ENCODE peak calls at places on chromosomes 5 and 9, in six cellular contexts. P is right lobe of liver, J is heart right ventricle, D is osteoblast, M is breast epithelium, H is IMR-90. U is an unnamed sample.

GRCh38 chr5:165139730-165140129 is 1634.3 kb downstream of the MAT2B start:
- DNase-seq in P (no peak), J (no peak), D (no peak), M (no peak), H (no peak), U (no peak)

GRCh38 chr9:74942801-74943200 is 9.9 kb downstream of the C9orf40 start:
- DNase-seq in P (no peak), J (no peak), D (no peak), M (no peak), H (peak), U (no peak)

GRCh38 chr9:107213080-107213479 is 70.0 kb upstream of the RAD23B start:
- DNase-seq in P (no peak), J (no peak), D (no peak), M (no peak), H (no peak), U (no peak)

GRCh38 chr9:135216666-135217431 is 129.4 kb downstream of the OLFM1 start:
- DNase-seq in P (no peak), J (peak), D (peak), M (no peak), H (no peak), U (no peak)

GRCh38 chr9:137391411-137391754 is 31.6 kb downstream of the EXD3 start:
- DNase-seq in P (no peak), J (peak), D (no peak), M (no peak), H (no peak), U (no peak)

GRCh38 chr5:170254056-170254455 is 21.3 kb downstream of the C5orf58 start:
- DNase-seq in P (no peak), J (no peak), D (no peak), M (no peak), H (no peak), U (no peak)

GRCh38 chr9:6055213-6055612 is 39.8 kb upstream of the RANBP6 start:
- DNase-seq in P (no peak), J (no peak), D (no peak), M (no peak), H (peak), U (no peak)

GRCh38 chr5:127967983-127968592 is 115.5 kb upstream of the SLC12A2 start:
- DNase-seq in P (no peak), J (no peak), D (no peak), M (no peak), H (no peak), U (no peak)

GRCh38 chr5:157802747-157803146 is 56.2 kb downstream of the CLINT1 start:
- DNase-seq in P (no peak), J (no peak), D (no peak), M (no peak), H (no peak), U (no peak)

GRCh38 chr5:73115399-73116051 is 4.8 kb upstream of the TMEM171 start:
- DNase-seq in P (no peak), J (no peak), D (peak), M (no peak), H (peak), U (no peak)

GRCh38 chr5:143543358-143544255 is 140.1 kb upstream of the NR3C1 start:
- DNase-seq in P (no peak), J (no peak), D (peak), M (no peak), H (peak), U (no peak)

GRCh38 chr9:112971415-112971814 is 40.6 kb downstream of the ZNF883 start:
- DNase-seq in P (no peak), J (no peak), D (no peak), M (no peak), H (peak), U (no peak)

GRCh38 chr5:128537306-128537998 is 593 bp downstream of the FBN2 start:
- DNase-seq in P (no peak), J (peak), D (peak), M (no peak), H (peak), U (no peak)

GRCh38 chr5:149900390-149900789 is 44.2 kb downstream of the PDE6A start:
- DNase-seq in P (no peak), J (no peak), D (no peak), M (no peak), H (no peak), U (no peak)

GRCh38 chr5:151195622-151196021 is 28.3 kb downstream of the CCDC69 start:
- DNase-seq in P (peak), J (no peak), D (no peak), M (no peak), H (no peak), U (peak)

GRCh38 chr9:81759680-81760215 is 70.4 kb upstream of the TLE1 start:
- DNase-seq in P (no peak), J (no peak), D (peak), M (no peak), H (peak), U (peak)

GRCh38 chr9:95409650-95410426 is 92.3 kb upstream of the FANCC start:
- DNase-seq in P (no peak), J (no peak), D (no peak), M (no peak), H (peak), U (no peak)

GRCh38 chr5:66727630-66728029 is 131.4 kb downstream of the MAST4 start:
- DNase-seq in P (no peak), J (no peak), D (no peak), M (no peak), H (no peak), U (no peak)

GRCh38 chr5:66720776-66721175 is 124.6 kb downstream of the MAST4 start:
- DNase-seq in P (no peak), J (no peak), D (no peak), M (no peak), H (no peak), U (no peak)

GRCh38 chr5:66722653-66723052 is 126.5 kb downstream of the MAST4 start:
- DNase-seq in P (no peak), J (no peak), D (no peak), M (no peak), H (no peak), U (no peak)

GRCh38 chr5:66724336-66724735 is 128.1 kb downstream of the MAST4 start:
- DNase-seq in P (no peak), J (no peak), D (no peak), M (no peak), H (no peak), U (no peak)

GRCh38 chr5:66724740-66725139 is 128.5 kb downstream of the MAST4 start:
- DNase-seq in P (no peak), J (no peak), D (no peak), M (no peak), H (no peak), U (no peak)
- TF ChIP-seq CTCF in P (no peak), J (no peak), D (peak), M (no peak), H (peak), U (no peak)

GRCh38 chr9:93945400-93946337 is 9.5 kb downstream of the BARX1 start:
- DNase-seq in P (no peak), J (no peak), D (peak), M (no peak), H (no peak), U (no peak)
- H3K4me3 ChIP-seq in P (no peak), J (peak), D (peak), M (peak), H (no peak), U (peak)

DNA sequence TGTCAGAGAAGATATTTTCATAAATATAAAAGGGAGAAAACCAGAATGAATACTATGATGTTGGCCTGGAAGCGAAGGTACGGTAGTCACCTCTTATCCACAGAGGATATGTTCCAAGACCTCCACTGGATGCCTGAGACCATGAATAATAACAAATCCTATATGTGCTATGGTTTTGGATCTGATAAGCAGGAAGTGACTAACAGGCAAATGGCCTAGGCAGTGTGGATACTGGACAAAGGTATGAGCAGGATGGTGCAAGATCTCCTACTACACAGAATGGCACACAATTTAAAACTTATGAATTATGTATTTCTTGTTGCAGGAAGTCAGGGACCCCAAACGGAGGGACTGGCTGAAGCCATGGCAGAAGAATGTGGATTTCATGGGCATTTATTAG is 48.2 kb downstream of the ADAMTS12 start:
- DNase-seq in P (no peak), J (no peak), D (peak), M (no peak), H (peak), U (no peak)
- H3K27ac ChIP-seq in P (no peak), J (no peak), D (peak), M (no peak), H (no peak), U (no peak)

GRCh38 chr9:119284587-119285337 is 84.5 kb downstream of the BRINP1 start:
- DNase-seq in P (no peak), J (no peak), D (no peak), M (no peak), H (no peak), U (no peak)

GRCh38 chr9:119283118-119283794 is 86.0 kb downstream of the BRINP1 start:
- DNase-seq in P (no peak), J (no peak), D (no peak), M (no peak), H (no peak), U (peak)

GRCh38 chr9:119282476-119283117 is 86.6 kb downstream of the BRINP1 start:
- DNase-seq in P (no peak), J (no peak), D (peak), M (no peak), H (no peak), U (no peak)

GRCh38 chr9:119280740-119281485 is 88.3 kb downstream of the BRINP1 start:
- DNase-seq in P (no peak), J (no peak), D (no peak), M (no peak), H (no peak), U (no peak)

DNA sequence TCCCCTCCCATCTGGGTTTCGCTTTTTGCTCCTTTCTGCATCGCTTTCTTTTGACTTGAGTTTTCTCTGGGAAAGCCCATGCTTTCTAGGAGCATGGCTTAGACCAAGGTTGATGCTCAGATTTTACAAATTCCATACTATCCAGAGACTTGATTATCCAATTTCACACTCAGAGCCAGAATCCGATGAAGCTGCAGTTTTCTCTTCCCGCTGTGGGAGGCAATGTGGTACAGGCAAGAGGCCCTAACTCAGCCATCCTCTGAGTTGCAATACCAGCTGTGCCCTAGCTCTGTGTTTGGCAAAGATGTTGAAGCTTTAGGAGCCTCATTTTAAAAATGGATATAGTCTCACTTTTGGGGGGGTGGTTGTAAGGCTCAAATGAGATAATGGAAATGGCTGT is 85.1 kb downstream of the BRINP1 start:
- DNase-seq in P (no peak), J (no peak), D (no peak), M (no peak), H (no peak), U (no peak)
- TF ChIP-seq CTCF in P (no peak), J (peak), D (peak), M (no peak), H (no peak), U (no peak)

DNA sequence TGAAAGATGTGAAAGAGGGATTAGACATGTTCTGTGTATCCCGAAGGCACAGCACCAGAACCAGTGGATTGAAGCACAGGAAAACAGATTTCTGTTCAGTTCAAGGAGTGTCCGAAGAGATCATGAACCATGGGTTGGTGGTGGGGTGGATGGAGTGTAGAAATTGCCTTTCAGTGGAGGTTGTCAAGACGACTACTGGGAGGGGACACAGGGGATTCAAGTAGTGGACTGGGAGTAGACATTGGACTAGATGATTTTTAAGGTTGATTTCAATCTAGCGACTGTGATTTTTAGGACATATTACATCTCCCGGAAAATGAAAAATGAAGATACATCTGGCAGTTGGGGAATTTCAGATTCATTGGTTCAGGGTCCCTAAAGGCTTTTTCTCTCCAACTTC is 35.9 kb upstream of the TNFAIP8 start:
- DNase-seq in P (no peak), J (no peak), D (no peak), M (no peak), H (no peak), U (no peak)
- H3K4me3 ChIP-seq in P (no peak), J (no peak), D (no peak), M (no peak), H (no peak), U (no peak)

DNA sequence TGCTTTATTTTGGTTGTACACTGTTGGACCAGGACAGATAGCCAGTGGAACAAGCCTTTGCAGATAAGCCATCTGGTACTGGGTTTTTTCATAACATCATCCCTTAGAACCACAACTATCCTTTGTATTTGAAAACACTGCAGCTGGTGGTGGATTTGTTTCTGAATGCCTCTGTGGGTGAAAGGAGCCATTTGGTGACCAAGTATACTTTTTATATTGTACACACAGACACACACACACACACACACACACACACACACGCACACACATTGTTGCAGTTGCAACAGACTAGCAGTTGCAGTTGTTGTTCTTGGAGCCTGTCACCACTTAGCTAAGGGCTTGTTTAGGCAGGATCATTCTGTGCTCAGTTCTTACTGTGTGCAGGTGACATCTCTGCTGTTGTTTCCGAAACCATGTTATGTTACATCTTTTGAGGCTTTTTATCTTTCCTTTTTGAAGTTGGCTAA is 22.9 kb upstream of the CAVIN4 start:
- DNase-seq in P (no peak), J (no peak), D (no peak), M (no peak), H (peak), U (no peak)
- H3K27ac ChIP-seq in P (no peak), J (no peak), D (no peak), M (no peak), H (no peak), U (no peak)

DNA sequence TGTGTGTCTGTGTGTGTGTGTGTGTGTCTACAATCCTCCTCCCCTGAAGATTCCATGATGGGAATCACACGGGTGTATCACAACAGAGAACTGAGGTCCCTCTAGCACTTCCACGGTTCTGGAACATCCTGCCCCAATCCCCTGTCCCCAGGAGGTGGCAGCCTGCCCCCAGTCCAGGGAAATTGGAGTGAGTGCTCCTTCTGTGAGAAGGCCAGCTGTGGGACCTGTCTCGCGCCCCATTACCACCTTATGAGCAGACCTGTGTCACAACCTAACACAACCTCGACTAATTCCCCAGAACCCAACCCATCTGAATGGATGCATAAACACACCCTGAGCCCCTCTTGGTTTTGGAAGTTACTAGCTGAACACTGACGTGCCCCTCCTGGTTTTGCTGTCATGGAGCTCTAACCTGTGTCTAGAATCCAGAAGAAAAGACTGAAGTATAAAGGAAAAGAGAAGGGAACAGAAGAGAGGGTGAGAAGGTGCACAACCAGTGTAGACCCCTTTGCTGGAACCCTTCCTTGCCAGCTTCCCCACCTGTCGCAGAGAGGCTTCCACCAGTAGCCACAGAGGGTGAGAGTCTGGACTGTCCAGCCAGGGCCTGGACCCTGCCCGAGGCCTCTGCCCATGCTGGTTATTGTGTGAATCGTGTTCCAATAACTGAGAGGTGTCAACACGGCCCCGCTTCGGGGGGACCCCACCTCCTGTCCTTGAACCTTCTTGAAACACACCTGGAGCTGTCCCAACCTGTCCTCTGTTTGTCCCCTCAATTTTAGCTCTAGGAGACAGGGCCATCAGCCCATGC is 3.4 kb downstream of the BTNL9 start:
- DNase-seq in P (no peak), J (no peak), D (no peak), M (no peak), H (no peak), U (peak)
- TF ChIP-seq CTCF in P (no peak), J (peak), D (no peak), M (no peak), H (no peak), U (peak)

GRCh38 chr5:497871-498509 is 26.3 kb downstream of the SLC9A3 start:
- DNase-seq in P (no peak), J (no peak), D (no peak), M (no peak), H (no peak), U (no peak)
- H3K4me3 ChIP-seq in P (no peak), J (no peak), D (no peak), M (no peak), H (no peak), U (no peak)